ENCODE peak calls at places on chromosomes 16 and 17, in four cellular contexts. T is esophagus squamous epithelium, J is OCI-LY7, B is tibial artery. A is an unnamed sample.

GRCh38 chr16:68707341-68708152 is 29.5 kb upstream of the CDH1 start:
- DNase-seq in T (no peak), J (no peak), B (no peak), A (no peak)

GRCh38 chr17:56629450-56630187 is 36.1 kb downstream of the NOG start:
- DNase-seq in T (no peak), J (no peak), B (no peak), A (peak)

GRCh38 chr16:69120096-69120664 is 12.2 kb downstream of the CHTF8 start:
- DNase-seq in T (no peak), J (no peak), B (no peak), A (no peak)

GRCh38 chr17:7220593-7221280 is 999 bp downstream of the ACADVL start:
- DNase-seq in T (no peak), J (peak), B (no peak), A (peak)

GRCh38 chr17:46192484-46193245 is 564 bp downstream of the KANSL1 start:
- DNase-seq in T (no peak), J (peak), B (peak), A (peak)

GRCh38 chr17:80780381-80781187 is 211.1 kb upstream of the CHMP6 start:
- DNase-seq in T (no peak), J (peak), B (peak), A (peak)

GRCh38 chr17:80104321-80104955 is 3.1 kb downstream of the GAA start:
- DNase-seq in T (no peak), J (no peak), B (no peak), A (no peak)

GRCh38 chr17:15321556-15322250 is 19.7 kb downstream of the TEKT3 start:
- DNase-seq in T (no peak), J (no peak), B (no peak), A (no peak)

GRCh38 chr17:21042434-21043295 is at the start of gene USP22:
- DNase-seq in T (no peak), J (peak), B (no peak), A (no peak)

GRCh38 chr17:60641126-60641525 is 36.5 kb upstream of the BCAS3 start:
- DNase-seq in T (no peak), J (no peak), B (no peak), A (no peak)

GRCh38 chr16:3317315-3317999 is 12.2 kb downstream of the ZNF75A start:
- DNase-seq in T (no peak), J (no peak), B (no peak), A (peak)

GRCh38 chr16:82083710-82084353 is 48.8 kb downstream of the HSD17B2 start:
- DNase-seq in T (no peak), J (no peak), B (no peak), A (no peak)

GRCh38 chr17:75694536-75694935 is 26.7 kb upstream of the ITGB4 start:
- DNase-seq in T (no peak), J (no peak), B (no peak), A (no peak)

GRCh38 chr17:32783602-32784001 is 93.3 kb downstream of the MYO1D start:
- DNase-seq in T (no peak), J (peak), B (no peak), A (peak)

GRCh38 chr17:83183951-83184506 is 104.6 kb downstream of the METRNL start:
- DNase-seq in T (no peak), J (no peak), B (peak), A (no peak)

GRCh38 chr17:67636312-67636711 is 81.4 kb upstream of the NOL11 start:
- DNase-seq in T (no peak), J (no peak), B (no peak), A (no peak)

GRCh38 chr17:15000661-15001060 is 264.5 kb downstream of the PMP22 start:
- DNase-seq in T (no peak), J (no peak), B (no peak), A (no peak)

GRCh38 chr17:48223945-48224344 is 116.4 kb downstream of the SNX11 start:
- DNase-seq in T (no peak), J (no peak), B (no peak), A (no peak)

GRCh38 chr17:40095944-40096791 is 4.2 kb downstream of the NR1D1 start:
- DNase-seq in T (peak), J (peak), B (no peak), A (peak)

GRCh38 chr16:25065899-25066298 is 45.6 kb upstream of the LCMT1 start:
- DNase-seq in T (no peak), J (peak), B (no peak), A (peak)

GRCh38 chr16:60640038-60640437 is 1396.2 kb downstream of the CDH8 start:
- DNase-seq in T (no peak), J (no peak), B (no peak), A (no peak)

GRCh38 chr16:17945080-17945601 is 391.4 kb downstream of the NPIPA8 start:
- DNase-seq in T (no peak), J (no peak), B (no peak), A (peak)

GRCh38 chr16:89721644-89722391 is 481 bp downstream of the ZNF276 start:
- DNase-seq in T (no peak), J (peak), B (peak), A (peak)

GRCh38 chr17:39903158-39903884 is 15.1 kb downstream of the GSDMB start:
- DNase-seq in T (no peak), J (no peak), B (no peak), A (no peak)

GRCh38 chr16:54462151-54462651 is 175.6 kb upstream of the IRX3 start:
- DNase-seq in T (no peak), J (no peak), B (no peak), A (no peak)

DNA sequence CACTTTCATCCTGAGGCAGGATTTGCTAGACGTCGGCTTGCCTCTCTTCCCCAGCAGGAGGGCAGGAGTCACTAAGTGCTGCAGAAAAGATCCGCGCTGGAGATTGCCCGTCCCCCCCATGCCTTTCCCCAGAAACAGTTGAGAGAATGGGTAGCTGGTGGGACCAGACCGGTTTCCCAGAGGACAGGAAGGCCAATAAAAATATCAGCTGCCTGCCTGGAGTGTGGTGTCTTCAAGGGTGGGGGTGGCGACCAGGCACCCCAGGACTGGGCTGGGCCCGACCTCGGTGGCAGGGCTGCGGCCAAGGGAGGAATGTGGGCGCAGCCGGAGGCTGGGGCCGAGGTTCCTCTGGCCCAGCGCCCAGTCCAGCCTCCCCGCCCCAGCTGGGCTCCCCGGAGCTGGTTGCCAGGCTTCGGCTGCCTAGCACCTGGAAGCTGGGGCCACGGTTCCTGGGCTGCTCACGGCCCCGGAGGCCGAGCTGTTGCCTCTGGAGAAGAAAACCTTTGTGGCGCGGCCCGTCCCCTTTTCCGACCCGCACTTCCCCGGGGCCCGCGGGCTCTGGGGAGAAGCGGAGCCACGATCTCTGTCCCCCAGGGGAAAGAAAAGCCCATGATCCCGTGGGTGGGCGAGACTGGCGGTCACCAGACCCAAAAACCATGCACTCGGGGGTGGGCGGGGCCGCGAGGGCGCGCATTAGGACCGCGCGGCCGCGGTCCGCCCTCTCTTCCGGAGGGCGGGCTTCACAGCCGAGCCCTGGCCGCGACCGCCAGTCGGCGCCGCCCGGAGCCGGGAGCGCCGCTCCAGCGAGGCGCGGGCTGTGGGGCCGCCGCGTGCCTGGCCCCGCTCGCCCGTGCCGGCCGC is at the start of gene TRAF4:
- DNase-seq in T (no peak), J (peak), B (peak), A (peak)
- TF ChIP-seq CTCF in T (peak), J (no peak), B (peak), A (no peak)

GRCh38 chr17:57989011-57989345 is 924 bp upstream of the VEZF1 start:
- DNase-seq in T (no peak), J (no peak), B (peak), A (no peak)
- H3K4me3 ChIP-seq in T (peak), J (peak), B (peak), A (peak)

DNA sequence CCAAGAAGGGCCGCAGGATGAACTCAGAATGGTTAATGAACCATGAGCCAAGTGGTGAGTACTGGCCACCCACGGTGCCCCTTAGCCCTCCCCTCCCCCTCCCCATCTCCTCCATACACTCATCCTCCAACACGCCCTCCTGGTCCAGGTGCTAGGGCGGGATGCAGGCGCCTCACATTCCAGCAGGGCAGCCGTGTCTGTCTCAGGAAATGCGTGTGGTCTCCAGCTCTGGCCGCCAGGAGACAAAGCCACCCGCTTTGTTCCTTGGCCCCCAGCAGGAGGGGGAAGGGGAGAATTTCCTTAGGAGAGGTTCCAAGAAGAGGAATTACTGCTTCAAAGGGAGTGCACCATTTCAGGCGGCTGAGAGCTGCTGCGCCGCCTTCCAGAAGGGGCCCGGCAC is 29.8 kb upstream of the RMI2 start:
- DNase-seq in T (no peak), J (no peak), B (no peak), A (no peak)
- TF ChIP-seq CTCF in T (no peak), J (no peak), B (no peak), A (no peak)

GRCh38 chr16:84650062-84650991 is 2.0 kb downstream of the KLHL36 start:
- DNase-seq in T (no peak), J (no peak), B (no peak), A (no peak)
- H3K4me3 ChIP-seq in T (no peak), J (no peak), B (no peak), A (no peak)

GRCh38 chr16:719815-720506 is 985 bp upstream of the ANTKMT start:
- DNase-seq in T (no peak), J (peak), B (no peak), A (no peak)
- TF ChIP-seq CTCF in T (no peak), J (no peak), B (no peak), A (no peak)

GRCh38 chr16:48611329-48612137 is 1.6 kb upstream of the N4BP1 start:
- DNase-seq in T (no peak), J (no peak), B (no peak), A (peak)
- H3K4me3 ChIP-seq in T (no peak), J (no peak), B (no peak), A (peak)

A was measured in GM12865.